ENCODE peak calls at places on chromosomes 11 and 22, in six cellular contexts. Z, E, J, A, O and Q are unnamed samples.

GRCh38 chr11:43920598-43921419 is 21.6 kb upstream of the C11orf96 start:
- DNase-seq in E (no peak), Z (no peak), J (peak; percentile 26), O (no peak), A (no peak), Q (peak; percentile 46)

GRCh38 chr11:20011294-20011951 is 148.9 kb downstream of the DBX1 start:
- DNase-seq in J (no peak), Z (no peak), A (no peak), O (no peak), E (no peak), Q (no peak)

GRCh38 chr22:47299879-47300697 is 537.6 kb downstream of the TBC1D22A start:
- DNase-seq in Z (no peak), J (no peak), A (no peak), E (no peak), O (no peak), Q (peak; percentile 82)

GRCh38 chr11:59668188-59668949 is 468 bp downstream of the PATL1 start:
- DNase-seq in Z (peak; percentile 39), O (peak; percentile 60), E (peak; percentile 81), J (peak; percentile 57), A (peak; percentile 41), Q (no peak)

GRCh38 chr22:48306785-48307570 is 1520.7 kb downstream of the BRD1 start:
- DNase-seq in E (no peak), A (no peak), O (no peak), J (no peak), Z (no peak), Q (no peak)

GRCh38 chr22:26610072-26610958 is 7.5 kb downstream of the CRYBB1 start:
- DNase-seq in A (no peak), O (peak; percentile 8), Z (no peak), J (no peak), E (peak; percentile 55), Q (no peak)

GRCh38 chr11:113162590-113162961 is 151.8 kb upstream of the TTC12 start:
- DNase-seq in O (no peak), A (no peak), J (no peak), E (no peak), Z (no peak), Q (peak; percentile 36)

GRCh38 chr11:87007938-87008337 is 29.8 kb upstream of the TMEM135 start:
- DNase-seq in Z (no peak), O (no peak), E (no peak), J (no peak), A (no peak), Q (no peak)

GRCh38 chr22:43389227-43389836 is 22.5 kb upstream of the MPPED1 start:
- DNase-seq in J (no peak), A (no peak), O (no peak), E (no peak), Z (no peak), Q (no peak)

GRCh38 chr22:29311468-29312217 is 3.9 kb downstream of the RASL10A start:
- DNase-seq in A (no peak), O (no peak), E (no peak), Z (no peak), J (no peak), Q (no peak)

GRCh38 chr11:61928606-61929005 is 11.2 kb upstream of the RAB3IL1 start:
- DNase-seq in E (no peak), J (no peak), O (no peak), A (no peak), Z (no peak), Q (no peak)

GRCh38 chr11:73414977-73415492 is 38.8 kb downstream of the RELT start:
- DNase-seq in O (no peak), A (no peak), Z (no peak), J (no peak), E (no peak), Q (no peak)

GRCh38 chr11:35303596-35304392 is 115.6 kb downstream of the SLC1A2 start:
- DNase-seq in E (no peak), Z (no peak), O (no peak), A (no peak), J (peak; percentile 76), Q (no peak)

GRCh38 chr11:45517171-45517770 is 148.2 kb downstream of the CHST1 start:
- DNase-seq in Z (no peak), E (no peak), J (no peak), O (no peak), A (no peak), Q (no peak)

GRCh38 chr11:70483077-70483861 is 84.9 kb downstream of the CTTN start:
- DNase-seq in J (peak; percentile 42), A (no peak), O (no peak), E (no peak), Z (no peak), Q (no peak)

GRCh38 chr11:59891781-59892181 is 13.2 kb downstream of the OOSP3 start:
- DNase-seq in E (no peak), O (no peak), Z (no peak), A (no peak), J (no peak), Q (no peak)

GRCh38 chr11:65973439-65974110 is 12.0 kb downstream of the SART1 start:
- DNase-seq in E (no peak), J (no peak), O (no peak), Z (no peak), A (no peak), Q (no peak)

GRCh38 chr11:86070435-86071056 is 1.7 kb upstream of the PICALM start:
- DNase-seq in E (no peak), O (no peak), A (no peak), Z (no peak), J (no peak), Q (no peak)

GRCh38 chr22:21719024-21719423 is 16.6 kb downstream of the YPEL1 start:
- DNase-seq in E (no peak), O (no peak), A (no peak), J (no peak), Z (no peak), Q (no peak)

GRCh38 chr11:65471410-65471762 is 27.5 kb upstream of the MALAT1 start:
- DNase-seq in J (peak; percentile 78), E (no peak), O (no peak), Z (no peak), A (no peak), Q (no peak)

GRCh38 chr11:104565581-104565956 is 332.7 kb downstream of the CASP12 start:
- DNase-seq in Z (no peak), E (no peak), J (no peak), O (no peak), A (no peak), Q (no peak)

GRCh38 chr22:33746501-33746928 is 173.8 kb downstream of the LARGE1 start:
- DNase-seq in E (no peak), O (no peak), Z (no peak), J (no peak), A (no peak), Q (no peak)

GRCh38 chr11:12512826-12513395 is 135.5 kb downstream of the PARVA start:
- DNase-seq in J (no peak), Z (no peak), E (no peak), A (no peak), O (no peak), Q (peak; percentile 57)

GRCh38 chr22:49251371-49251770 is 576.3 kb downstream of the BRD1 start:
- DNase-seq in E (no peak), Z (no peak), J (no peak), A (no peak), O (no peak), Q (peak; percentile 65)

GRCh38 chr11:115498354-115498753 is 5.9 kb downstream of the CADM1 start:
- DNase-seq in Z (no peak), E (no peak), A (no peak), O (no peak), J (no peak), Q (no peak)

GRCh38 chr11:34302046-34302921 is 55.5 kb downstream of the ABTB2 start:
- DNase-seq in E (no peak), A (no peak), Z (no peak), O (no peak), J (peak; percentile 22), Q (no peak)

GRCh38 chr11:57643802-57644201 is 5.9 kb downstream of the YPEL4 start:
- DNase-seq in E (no peak), O (no peak), Z (no peak), A (no peak), J (no peak), Q (no peak)

GRCh38 chr11:119720311-119720710 is 8.7 kb downstream of the NECTIN1 start:
- DNase-seq in J (no peak), A (no peak), E (no peak), O (no peak), Z (no peak), Q (no peak)

GRCh38 chr11:110059706-110060430 is 33.3 kb upstream of the ZC3H12C start:
- DNase-seq in A (no peak), Z (no peak), E (no peak), J (no peak), O (no peak), Q (no peak)

GRCh38 chr22:42857845-42858481 is 890 bp upstream of the ARFGAP3 start:
- DNase-seq in E (no peak), O (no peak), A (no peak), Z (no peak), J (no peak), Q (no peak)

GRCh38 chr22:39179401-39179827 is 26.9 kb upstream of the CBX7 start:
- DNase-seq in O (no peak), A (no peak), J (no peak), Z (no peak), E (no peak), Q (peak; percentile 76)

GRCh38 chr11:724063-724732 is 18.2 kb downstream of the EPS8L2 start:
- DNase-seq in O (no peak), J (no peak), A (no peak), Z (no peak), E (no peak), Q (no peak)